ENCODE peak calls at places on chromosomes 12 and 14, in six cellular contexts. O is T follicular helper cell; T is lower leg skin; I is brain microvascular endothelial cell; F is activated CD4-positive, CD25-positive, alpha-beta regulatory T cell treated with anti-CD3 and anti-CD28 coated beads, Interleukin-2, amount 50 U/mL, for 16 hours; E is stimulated activated CD4-positive, alpha-beta T cell treated with anti-CD3 and anti-CD28 coated beads, Interleukin-1b, Interleukin-23, amount 100 ng/mL, for 24 hours. N is an unnamed sample.

GRCh38 chr12:41288188-41288811 is 100.2 kb downstream of the PDZRN4 start:
- DNase-seq in F (no peak), T (no peak), E (no peak), I (no peak), O (no peak), N (no peak)

GRCh38 chr12:69851976-69852375 is 26.9 kb downstream of the MYRFL start:
- DNase-seq in O (no peak), F (no peak), T (no peak), E (no peak), I (peak; percentile 62), N (no peak)

GRCh38 chr14:99261916-99262787 is 9.8 kb downstream of the BCL11B start:
- DNase-seq in I (no peak), F (peak; percentile 65), E (no peak), T (no peak), O (peak; percentile 89), N (no peak)

GRCh38 chr14:23727566-23728335 is 91.6 kb downstream of the DHRS2 start:
- DNase-seq in E (no peak), T (no peak), O (no peak), F (no peak), I (peak; percentile 58), N (peak; percentile 20)

GRCh38 chr12:51056242-51056641 is 8.1 kb downstream of the LETMD1 start:
- DNase-seq in E (no peak), T (no peak), I (peak; percentile 15), O (no peak), F (no peak), N (no peak)

GRCh38 chr14:24285351-24285750 is 14.0 kb upstream of the RABGGTA start:
- DNase-seq in T (no peak), E (no peak), I (no peak), O (no peak), F (no peak), N (no peak)

GRCh38 chr12:6438345-6438744 is 6.4 kb upstream of the CD27 start:
- DNase-seq in I (no peak), T (no peak), E (no peak), F (no peak), O (no peak), N (no peak)

GRCh38 chr14:32492482-32492881 is 163.4 kb downstream of the AKAP6 start:
- DNase-seq in I (no peak), F (no peak), E (no peak), T (no peak), O (no peak), N (no peak)

GRCh38 chr14:94079891-94080605 is 954 bp downstream of the DDX24 start:
- DNase-seq in T (no peak), F (no peak), O (no peak), I (peak; percentile 40), E (no peak), N (no peak)

GRCh38 chr12:94289551-94290312 is 141.4 kb downstream of the PLXNC1 start:
- DNase-seq in F (no peak), I (peak; percentile 65), E (no peak), O (no peak), T (no peak), N (no peak)

N was measured in CMK.